ENCODE peak calls at places on chromosome 13, in eight cellular contexts. K is transverse colon; Q is A673; Z is pancreas; T is CD4-positive, alpha-beta memory T cell; D is lower lobe of right lung; M is SJCRH30; B is fibroblast of lung. U is an unnamed sample.

GRCh38 chr13:94657167-94657566 is 55.2 kb downstream of the SOX21 start:
- DNase-seq in Q (peak; percentile 4), K (no peak), B (peak; percentile 69), D (no peak), M (no peak), Z (no peak), T (no peak), U (no peak)

GRCh38 chr13:101149735-101150380 is 266.4 kb downstream of the NALCN start:
- DNase-seq in T (no peak), Z (no peak), K (no peak), B (peak; percentile 71), M (peak; percentile 30), D (no peak), Q (peak; percentile 66), U (peak; percentile 42)

GRCh38 chr13:39401756-39402155 is 201.2 kb downstream of the LHFPL6 start:
- DNase-seq in Z (no peak), Q (no peak), K (no peak), D (no peak), M (no peak), B (no peak), T (no peak), U (no peak)

GRCh38 chr13:110528371-110528770 is 33.2 kb downstream of the RAB20 start:
- DNase-seq in K (no peak), M (peak; percentile 52), T (no peak), Z (no peak), Q (no peak), B (peak; percentile 64), D (no peak), U (no peak)

GRCh38 chr13:111398715-111399299 is 78.4 kb downstream of the TEX29 start:
- DNase-seq in T (no peak), M (no peak), Z (no peak), K (no peak), B (no peak), D (no peak), Q (no peak), U (no peak)

GRCh38 chr13:74868044-74868443 is 613.9 kb downstream of the TBC1D4 start:
- DNase-seq in K (no peak), D (no peak), M (no peak), T (no peak), Q (no peak), Z (no peak), B (no peak), U (no peak)

GRCh38 chr13:26529441-26529840 is 28.0 kb upstream of the WASF3 start:
- DNase-seq in Z (no peak), B (peak; percentile 74), K (peak; percentile 20), M (peak; percentile 85), T (no peak), Q (peak; percentile 74), D (no peak), U (peak; percentile 1)

GRCh38 chr13:36758345-36758744 is 60.7 kb upstream of the RFXAP start:
- DNase-seq in D (no peak), B (no peak), T (no peak), Q (peak; percentile 64), Z (peak; percentile 23), K (no peak), M (peak; percentile 93), U (no peak)

GRCh38 chr13:113791761-113792160 is 32.7 kb downstream of the TMEM255B start:
- DNase-seq in T (no peak), D (no peak), K (no peak), Q (no peak), Z (no peak), M (no peak), B (no peak), U (no peak)

GRCh38 chr13:69363360-69363759 is 744.3 kb upstream of the ATXN8OS start:
- DNase-seq in M (no peak), Q (no peak), D (no peak), Z (no peak), T (no peak), B (no peak), K (no peak), U (no peak)

GRCh38 chr13:109481046-109481445 is 305.3 kb downstream of the IRS2 start:
- DNase-seq in Q (no peak), T (no peak), D (no peak), Z (no peak), M (no peak), B (peak; percentile 18), K (no peak), U (no peak)

GRCh38 chr13:39881887-39882286 is 226.4 kb downstream of the COG6 start:
- DNase-seq in Q (no peak), Z (no peak), B (no peak), K (no peak), T (no peak), M (no peak), D (no peak), U (no peak)

GRCh38 chr13:53151692-53152421 is 123.2 kb downstream of the OLFM4 start:
- DNase-seq in M (peak; percentile 92), Q (peak; percentile 79), B (peak; percentile 42), K (peak; percentile 44), D (no peak), Z (peak; percentile 33), T (no peak), U (peak; percentile 42)

DNA sequence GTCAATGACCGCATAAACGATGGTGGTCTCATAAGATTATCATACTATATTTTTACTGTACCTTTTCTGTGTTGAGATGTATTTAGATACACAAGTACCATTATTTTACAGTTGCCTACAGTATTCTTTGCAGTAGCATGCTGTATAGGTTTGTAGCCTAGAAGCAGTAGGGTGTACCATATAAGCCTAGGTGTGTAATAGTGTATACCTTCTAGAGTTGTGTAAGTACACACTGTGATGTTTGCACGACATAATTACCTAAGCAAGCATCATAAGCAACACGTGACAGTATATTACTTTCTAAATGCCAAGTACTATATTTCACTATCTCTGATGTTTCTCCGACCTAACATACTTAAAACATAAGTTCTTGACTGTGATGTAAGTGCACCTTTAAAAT is 2.7 kb downstream of the LPAR6 start:
- DNase-seq in M (no peak), D (no peak), Q (no peak), B (no peak), K (no peak), T (peak; percentile 30), Z (no peak), U (no peak)
- H3K4me1 ChIP-seq in M (no peaks in the 10 kb centered on the region), D (peaks cover 30% of the 10 kb centered on the region), Q (peaks cover 13% of the 10 kb centered on the region), B (no peaks in the 10 kb centered on the region), K (peaks cover 18% of the 10 kb centered on the region), T (peaks cover 68% of the 10 kb centered on the region), Z (no peaks in the 10 kb centered on the region), U (peaks cover 3% of the 10 kb centered on the region)

GRCh38 chr13:21344662-21345176 is 114.4 kb downstream of the ZDHHC20 start:
- DNase-seq in K (no peak), T (peak; percentile 31), M (no peak), Z (no peak), Q (no peak), D (no peak), B (no peak), U (no peak)
- H3K4me3 ChIP-seq in K (no peak overlapping the region), T (peak overlapping the region; percentile 35), M (no peak overlapping the region), Z (no peak overlapping the region), Q (no peak overlapping the region), D (no peak overlapping the region), B (no peak overlapping the region), U (no peak overlapping the region)

GRCh38 chr13:70729369-70729768 is 621.1 kb upstream of the KLHL1 start:
- DNase-seq in K (no peak), M (no peak), D (no peak), Z (no peak), Q (no peak), B (no peak), T (no peak), U (no peak)
- H3K27ac ChIP-seq in K (no peak overlapping the region), M (no peak overlapping the region), D (no peak overlapping the region), Z (no peak overlapping the region), Q (no peak overlapping the region), B (no peak overlapping the region), T (no peak overlapping the region), U (no peak overlapping the region)

GRCh38 chr13:92103673-92104296 is 705.4 kb downstream of the GPC5 start:
- DNase-seq in D (no peak), T (no peak), B (peak; percentile 17), K (no peak), M (no peak), Z (no peak), Q (no peak), U (no peak)
- H3K4me1 ChIP-seq in D (peaks cover 12% of the 10 kb centered on the region), T (no peaks in the 10 kb centered on the region), B (no peaks in the 10 kb centered on the region), K (peaks cover 4% of the 10 kb centered on the region), M (no peaks in the 10 kb centered on the region), Z (no peaks in the 10 kb centered on the region), Q (no peaks in the 10 kb centered on the region), U (no peaks in the 10 kb centered on the region)

GRCh38 chr13:112741185-112741755 is 51.4 kb downstream of the ATP11A start:
- DNase-seq in K (no peak), Z (no peak), T (no peak), Q (no peak), B (no peak), M (no peak), D (no peak), U (peak; percentile 14)
- H3K4me3 ChIP-seq in K (no peak overlapping the region), Z (no peak overlapping the region), T (no peak overlapping the region), Q (no peak overlapping the region), B (no peak overlapping the region), M (peak overlapping the region; percentile 46), D (no peak overlapping the region), U (no peak overlapping the region)

GRCh38 chr13:67223742-67224141 is 6.4 kb downstream of the PCDH9 start:
- DNase-seq in Q (no peak), Z (no peak), M (no peak), T (no peak), B (peak; percentile 66), K (no peak), D (no peak), U (no peak)
- H3K27ac ChIP-seq in Q (no peak overlapping the region), Z (no peak overlapping the region), M (no peak overlapping the region), T (no peak overlapping the region), B (no peak overlapping the region), K (no peak overlapping the region), D (no peak overlapping the region), U (no peak overlapping the region)

DNA sequence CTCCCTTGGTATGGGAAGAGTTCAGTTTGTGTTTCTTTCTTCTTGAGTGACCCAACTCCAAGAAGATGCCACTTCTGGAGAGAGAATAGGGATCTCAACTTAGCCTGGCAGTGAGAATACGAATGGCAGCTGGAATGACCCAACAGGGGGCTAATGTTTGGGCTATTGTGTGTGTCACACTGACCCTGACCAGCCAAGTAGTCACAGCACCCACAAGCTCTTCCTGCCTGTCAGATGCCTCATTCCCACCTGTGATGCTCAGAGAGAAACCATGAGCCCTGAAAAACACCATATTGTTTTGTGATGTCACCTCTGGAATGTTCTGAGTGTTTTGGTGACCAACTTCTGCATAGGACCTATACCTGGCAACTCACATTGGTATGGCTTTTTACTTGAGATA is at the start of gene CBY2:
- DNase-seq in K (no peak), T (no peak), M (no peak), Z (no peak), D (no peak), B (no peak), Q (no peak), U (no peak)
- H3K4me1 ChIP-seq in K (no peaks in the 10 kb centered on the region), T (no peaks in the 10 kb centered on the region), M (no peaks in the 10 kb centered on the region), Z (no peaks in the 10 kb centered on the region), D (no peaks in the 10 kb centered on the region), B (no peaks in the 10 kb centered on the region), Q (no peaks in the 10 kb centered on the region), U (no peaks in the 10 kb centered on the region)